ENCODE peak calls at places on chromosomes 6 and 20, in nine cellular contexts. Z is NB4, D is adrenal gland, T is bronchial epithelial cell, Y is fibroblast of mammary gland, U is body of pancreas, L is neural progenitor cell, F is psoas muscle, H is fibroblast of lung. E is an unnamed sample.

GRCh38 chr20:50446351-50447101 is 63.7 kb upstream of the PTPN1 start:
- DNase-seq in Z (no peak), D (no peak), T (no peak), Y (no peak), U (no peak), L (no peak), F (no peak), H (no peak), E (no peak)

GRCh38 chr6:122735618-122736017 is 43.9 kb upstream of the FABP7 start:
- DNase-seq in Z (no peak), D (no peak), T (peak; percentile 100), Y (no peak), U (no peak), L (no peak), F (no peak), H (no peak), E (no peak)

GRCh38 chr20:12928755-12929401 is 79.9 kb upstream of the SPTLC3 start:
- DNase-seq in Z (no peak), D (no peak), T (peak; percentile 91), Y (peak; percentile 78), U (no peak), L (no peak), F (no peak), H (peak; percentile 70), E (peak; percentile 63)

GRCh38 chr6:129785756-129786135 is 75.4 kb downstream of the TMEM244 start:
- DNase-seq in Z (no peak), D (no peak), T (no peak), Y (no peak), U (no peak), L (no peak), F (no peak), H (no peak), E (no peak)

GRCh38 chr20:14643146-14643545 is 305.7 kb upstream of the FLRT3 start:
- DNase-seq in Z (no peak), D (no peak), T (no peak), Y (no peak), U (no peak), L (no peak), F (no peak), H (no peak), E (no peak)

GRCh38 chr20:15185913-15186312 is 848.5 kb upstream of the FLRT3 start:
- DNase-seq in Z (no peak), D (no peak), T (no peak), Y (no peak), U (no peak), L (no peak), F (no peak), H (no peak), E (no peak)

GRCh38 chr20:48143435-48144081 is 358.3 kb upstream of the SULF2 start:
- DNase-seq in Z (no peak), D (no peak), T (no peak), Y (no peak), U (no peak), L (no peak), F (no peak), H (no peak), E (no peak)

GRCh38 chr20:50671626-50672025 is 19.7 kb downstream of the RIPOR3 start:
- DNase-seq in Z (no peak), D (no peak), T (no peak), Y (no peak), U (no peak), L (no peak), F (no peak), H (no peak), E (no peak)

GRCh38 chr20:4150095-4150492 is 134.7 kb upstream of the RNF24 start:
- DNase-seq in Z (no peak), D (no peak), T (no peak), Y (peak; percentile 54), U (peak; percentile 7), L (no peak), F (no peak), H (peak; percentile 52), E (peak; percentile 60)

GRCh38 chr6:134415681-134416080 is 97.8 kb upstream of the SGK1 start:
- DNase-seq in Z (no peak), D (no peak), T (no peak), Y (no peak), U (no peak), L (no peak), F (no peak), H (no peak), E (no peak)

DNA sequence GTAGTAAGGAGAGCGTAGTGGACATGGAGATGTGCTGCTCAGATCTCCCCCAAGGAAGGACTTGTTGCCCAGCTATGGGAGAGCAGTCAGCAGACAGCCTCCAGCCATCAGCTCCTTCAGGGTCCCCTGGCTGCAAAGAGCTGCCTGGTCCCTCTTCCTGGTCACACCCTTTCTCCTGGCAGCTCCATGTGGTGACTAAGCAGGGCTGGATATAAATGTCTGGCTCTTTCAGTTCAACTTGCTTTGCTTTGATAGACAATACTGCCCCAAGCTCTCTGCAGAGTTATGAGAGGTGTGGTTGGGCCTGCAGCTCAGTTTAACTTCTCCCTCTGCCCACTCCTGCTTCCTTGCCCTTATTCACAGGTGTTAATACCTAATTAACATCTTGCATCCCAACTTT is 64.1 kb upstream of the DDR1 start:
- DNase-seq in Z (no peak), D (no peak), T (peak; percentile 96), Y (peak; percentile 81), U (no peak), L (no peak), F (peak; percentile 32), H (peak; percentile 88), E (peak; percentile 84)
- TF ChIP-seq CTCF in Z (no peak), D (no peak), T (peak; percentile 28), Y (peak; percentile 8), U (peak; percentile 6), L (no peak), F (no peak), H (peak; percentile 28), E (peak; percentile 43)

GRCh38 chr6:106098383-106099234 is 12.5 kb downstream of the PRDM1 start:
- DNase-seq in Z (peak; percentile 38), D (peak; percentile 64), T (peak; percentile 97), Y (peak; percentile 86), U (peak; percentile 39), L (peak; percentile 40), F (no peak), H (peak; percentile 88), E (peak; percentile 58)
- H3K4me3 ChIP-seq in Z (peak overlapping the region; percentile 81), D (no peak overlapping the region), T (peak overlapping the region; percentile 43), Y (peak overlapping the region; percentile 69), U (peak overlapping the region; percentile 4), L (peak overlapping the region; percentile 21), F (peak overlapping the region; percentile 60), H (peak overlapping the region; percentile 92), E (peak overlapping the region; percentile 61)

GRCh38 chr6:161393839-161394364 is 120.0 kb upstream of the AGPAT4 start:
- DNase-seq in Z (peak; percentile 88), D (peak; percentile 77), T (peak; percentile 92), Y (peak; percentile 93), U (peak; percentile 46), L (peak; percentile 76), F (no peak), H (peak; percentile 92), E (peak; percentile 90)
- TF ChIP-seq CTCF in Z (peak; percentile 48), D (peak; percentile 23), T (peak; percentile 55), Y (peak; percentile 82), U (peak; percentile 85), L (peak; percentile 74), F (peak; percentile 79), H (peak; percentile 64), E (peak; percentile 87)

DNA sequence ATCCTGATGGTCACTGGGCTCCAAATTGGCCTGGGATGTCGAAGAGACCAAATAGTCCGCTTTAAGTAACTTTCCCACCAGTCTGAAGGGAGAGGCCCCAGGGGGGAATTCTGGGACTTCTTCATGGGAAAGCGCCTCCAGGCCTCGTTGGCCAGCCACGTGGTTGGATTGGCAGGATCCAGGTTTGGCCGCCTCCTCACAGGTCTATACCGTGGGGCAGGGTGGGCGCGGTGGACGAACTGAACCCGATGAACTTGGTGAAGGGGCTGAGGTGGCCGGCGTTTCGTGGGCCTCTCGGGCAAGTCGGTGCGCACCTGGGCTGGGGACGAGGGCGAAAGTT is 297 bp downstream of the POM121L2 start:
- DNase-seq in Z (no peak), D (no peak), T (no peak), Y (no peak), U (no peak), L (peak; percentile 7), F (no peak), H (no peak), E (no peak)
- H3K4me3 ChIP-seq in Z (no peak overlapping the region), D (no peak overlapping the region), T (peak overlapping the region; percentile 60), Y (peak overlapping the region; percentile 63), U (no peak overlapping the region), L (peak overlapping the region; percentile 71), F (peak overlapping the region; percentile 60), H (peak overlapping the region; percentile 63), E (peak overlapping the region; percentile 57)

DNA sequence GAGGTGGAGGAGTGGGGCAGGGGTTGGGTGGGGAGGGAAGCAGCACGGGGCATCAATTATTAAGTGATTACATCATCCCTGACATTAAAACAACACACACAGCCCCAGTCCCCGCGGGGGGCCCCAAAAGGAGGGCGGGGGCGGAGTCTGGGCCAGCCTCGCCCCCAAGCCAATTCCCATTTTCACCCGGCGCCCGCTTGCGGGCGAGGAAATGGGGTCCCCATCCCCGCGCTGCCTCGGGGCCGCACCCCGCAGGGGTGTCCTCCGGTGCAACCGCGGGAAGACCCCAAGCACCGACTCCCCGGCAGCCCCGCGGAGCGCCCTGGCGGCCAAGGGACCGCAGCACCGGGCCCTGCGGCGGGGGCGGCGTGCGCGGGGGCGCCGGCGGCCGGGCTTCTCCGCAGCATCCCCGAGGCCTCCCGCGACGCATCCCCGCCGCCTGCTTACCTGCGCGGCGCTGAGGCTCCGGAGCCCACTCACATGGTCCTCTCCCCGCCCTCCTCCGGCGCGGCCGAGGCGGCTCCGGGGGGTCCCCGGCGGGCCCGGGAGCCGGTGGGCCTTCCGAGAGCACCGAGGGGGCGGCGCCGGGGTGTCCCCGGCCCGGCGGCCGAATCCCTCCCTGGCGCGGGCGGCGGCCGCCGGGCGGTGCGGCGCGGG is 603 bp downstream of the FYN start:
- DNase-seq in Z (peak; percentile 79), D (no peak), T (no peak), Y (peak; percentile 42), U (no peak), L (peak; percentile 77), F (peak; percentile 45), H (peak; percentile 68), E (peak; percentile 50)
- TF ChIP-seq CTCF in Z (no peak), D (no peak), T (peak; percentile 19), Y (no peak), U (no peak), L (peak; percentile 8), F (no peak), H (no peak), E (peak; percentile 7)

DNA sequence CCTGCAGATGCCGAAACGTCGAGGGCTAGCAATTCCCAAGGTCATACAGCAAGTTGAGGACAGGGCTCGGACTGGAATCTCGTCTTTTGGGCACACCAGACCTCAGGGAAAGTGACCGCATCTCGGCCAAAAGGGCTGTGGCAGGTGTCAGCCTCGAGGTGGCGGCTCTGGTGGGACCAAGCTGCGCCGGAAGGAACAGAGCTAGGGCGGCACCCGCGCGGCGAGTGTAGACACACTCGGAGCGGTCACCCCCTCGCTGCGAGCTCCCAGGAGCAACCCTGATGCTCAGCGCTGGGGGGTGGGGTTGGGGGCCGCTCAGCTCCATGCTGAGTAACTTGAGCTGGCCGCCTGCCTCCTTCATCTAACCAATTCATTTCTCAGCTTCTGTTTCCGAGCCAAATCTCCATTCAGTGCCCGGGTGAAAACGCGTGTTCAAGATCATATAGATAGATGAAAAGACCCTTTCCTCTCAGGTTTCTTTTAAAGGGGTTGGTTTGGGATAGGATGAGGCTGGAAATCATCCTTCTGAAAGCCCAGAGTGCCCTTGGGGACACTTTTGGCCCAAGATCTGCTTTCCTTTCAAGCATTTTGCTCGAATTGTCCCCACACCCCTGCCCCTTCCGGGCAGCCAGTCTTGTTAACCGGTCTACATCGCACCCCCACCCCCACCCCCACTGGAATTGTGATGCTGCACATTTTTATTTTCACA is 2.3 kb upstream of the TUBB2B start:
- DNase-seq in Z (no peak), D (no peak), T (no peak), Y (no peak), U (no peak), L (peak; percentile 75), F (no peak), H (no peak), E (no peak)
- H3K4me3 ChIP-seq in Z (no peak overlapping the region), D (no peak overlapping the region), T (no peak overlapping the region), Y (no peak overlapping the region), U (no peak overlapping the region), L (peak overlapping the region; percentile 95), F (peak overlapping the region; percentile 32), H (no peak overlapping the region), E (no peak overlapping the region)